ENCODE peak calls at places on chromosomes 7 and 10, in four cellular contexts. Z is colonic mucosa; R is CD4-positive, CD25-positive, alpha-beta regulatory T cell; M is ovary. Y is an unnamed sample.
A peak's percentile ranks its signal among the peaks of the same experiment; 100 is the strongest.

GRCh38 chr7:136179829-136180721 is 202.9 kb upstream of the MTPN start:
- DNase-seq in M (no peak), Z (no peak), R (no peak), Y (no peak)

GRCh38 chr10:97800474-97800873 is 28.7 kb upstream of the SFRP5 start:
- DNase-seq in Z (no peak), M (no peak), R (no peak), Y (no peak)

GRCh38 chr10:37801557-37801956 is 55.9 kb downstream of the ZNF248 start:
- DNase-seq in Z (no peak), M (no peak), R (no peak), Y (no peak)

GRCh38 chr10:30420266-30420665 is 13.7 kb upstream of the MAP3K8 start:
- DNase-seq in R (no peak), M (no peak), Z (no peak), Y (no peak)

GRCh38 chr7:7122033-7122478 is 60.3 kb upstream of the C1GALT1 start:
- DNase-seq in M (no peak), Z (no peak), R (no peak), Y (no peak)

GRCh38 chr7:110718514-110719205 is 372.3 kb upstream of the LRRN3 start:
- DNase-seq in M (no peak), Z (no peak), R (no peak), Y (no peak)

GRCh38 chr7:140349172-140349771 is 49.1 kb downstream of the SLC37A3 start:
- DNase-seq in R (no peak), M (no peak), Z (no peak), Y (no peak)

GRCh38 chr10:10259013-10259412 is 758.7 kb upstream of the CELF2 start:
- DNase-seq in Z (no peak), R (no peak), M (no peak), Y (no peak)

GRCh38 chr7:37832194-37832593 is 16.2 kb upstream of the NME8 start:
- DNase-seq in M (peak; percentile 81), Z (peak; percentile 64), R (no peak), Y (no peak)

GRCh38 chr10:104435822-104436221 is 82.2 kb downstream of the CFAP58 start:
- DNase-seq in Z (no peak), R (no peak), M (no peak), Y (no peak)

GRCh38 chr10:110522365-110522988 is 24.8 kb downstream of the DUSP5 start:
- DNase-seq in R (no peak), Z (no peak), M (no peak), Y (no peak)

GRCh38 chr10:87960230-87960629 is 96.8 kb downstream of the PTEN start:
- DNase-seq in M (no peak), R (no peak), Z (no peak), Y (no peak)

GRCh38 chr7:6165075-6165474 is 107.3 kb downstream of the CYTH3 start:
- DNase-seq in Z (no peak), M (no peak), R (no peak), Y (no peak)

DNA sequence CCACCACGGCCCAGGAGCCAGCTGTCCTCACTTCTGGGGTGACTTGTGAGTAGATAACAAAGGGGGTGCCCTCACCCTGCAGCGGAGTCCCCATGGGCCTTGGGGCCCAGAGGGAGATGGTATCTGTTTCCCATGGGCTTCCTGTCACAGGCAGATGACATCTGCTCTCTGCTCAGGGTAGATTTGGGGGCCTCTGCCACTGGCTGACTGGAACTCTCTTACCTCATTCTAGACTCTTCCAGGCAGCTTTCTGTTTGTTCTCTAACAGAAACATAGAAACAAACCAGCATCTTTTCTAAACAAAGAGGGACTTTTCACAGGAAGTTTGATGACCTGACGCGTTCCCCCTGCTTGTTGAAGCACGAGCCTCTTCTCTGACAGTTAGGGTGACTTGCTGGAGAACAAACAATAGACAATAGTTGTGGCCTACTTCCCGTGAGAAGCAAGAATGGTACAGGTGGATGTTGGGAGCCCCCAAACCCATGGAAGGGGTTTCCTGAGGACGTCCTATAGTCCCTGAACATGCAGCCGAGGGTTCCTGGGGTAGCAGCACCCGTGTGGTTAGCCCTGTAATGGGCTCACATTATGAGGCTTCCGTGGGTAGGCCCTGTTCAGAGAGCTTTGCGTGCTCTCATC is 61.6 kb downstream of the GRK5 start:
- DNase-seq in M (no peak), R (peak; percentile 70), Z (no peak), Y (no peak)
- H3K27ac ChIP-seq in M (peak overlapping the region; percentile 44), R (peak overlapping the region; percentile 92), Z (peak overlapping the region; percentile 60), Y (no peak overlapping the region)

GRCh38 chr10:131749767-131750142 is 151.1 kb upstream of the PPP2R2D start:
- DNase-seq in R (no peak), Z (no peak), M (no peak), Y (no peak)
- H3K27ac ChIP-seq in R (no peak overlapping the region), Z (no peak overlapping the region), M (no peak overlapping the region), Y (no peak overlapping the region)

GRCh38 chr10:91626936-91627335 is 5.9 kb downstream of the PPP1R3C start:
- DNase-seq in Z (no peak), R (no peak), M (no peak), Y (no peak)
- H3K27ac ChIP-seq in Z (no peak overlapping the region), R (no peak overlapping the region), M (no peak overlapping the region), Y (no peak overlapping the region)

DNA sequence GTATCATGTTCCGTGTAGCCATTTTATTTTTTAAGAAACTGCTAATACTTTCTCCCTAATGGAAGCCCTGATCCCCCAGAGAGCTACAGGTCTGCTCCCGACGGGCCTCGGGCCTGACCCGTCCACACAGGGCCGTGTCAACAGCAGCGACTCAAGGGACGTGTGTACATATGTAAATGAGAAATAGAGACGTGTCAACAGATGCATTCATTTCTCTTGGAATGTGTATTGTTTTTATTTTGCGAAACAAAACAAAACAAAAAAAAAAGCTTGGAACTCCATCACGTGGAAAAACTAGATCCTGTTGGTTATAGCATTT is 31.7 kb upstream of the PPIF start:
- DNase-seq in Z (no peak), R (no peak), M (no peak), Y (no peak)
- H3K27ac ChIP-seq in Z (no peak overlapping the region), R (no peak overlapping the region), M (no peak overlapping the region), Y (no peak overlapping the region)

GRCh38 chr7:124120911-124121310 is 88.0 kb upstream of the TMEM229A start:
- DNase-seq in R (no peak), M (no peak), Z (no peak), Y (no peak)

GRCh38 chr7:124124201-124124600 is 91.3 kb upstream of the TMEM229A start:
- DNase-seq in M (no peak), R (no peak), Z (no peak), Y (no peak)
- H3K27ac ChIP-seq in M (no peak overlapping the region), R (no peak overlapping the region), Z (no peak overlapping the region), Y (no peak overlapping the region)

GRCh38 chr7:94059747-94060146 is 55.6 kb upstream of the BET1 start:
- DNase-seq in M (no peak), R (no peak), Z (no peak), Y (no peak)

GRCh38 chr7:94061316-94061715 is 57.2 kb upstream of the BET1 start:
- DNase-seq in R (no peak), Z (no peak), M (no peak), Y (no peak)

GRCh38 chr7:94057955-94058354 is 53.8 kb upstream of the BET1 start:
- DNase-seq in M (no peak), R (no peak), Z (no peak), Y (no peak)

GRCh38 chr7:94062372-94062771 is 58.2 kb upstream of the BET1 start:
- DNase-seq in R (no peak), Z (no peak), M (no peak), Y (no peak)

DNA sequence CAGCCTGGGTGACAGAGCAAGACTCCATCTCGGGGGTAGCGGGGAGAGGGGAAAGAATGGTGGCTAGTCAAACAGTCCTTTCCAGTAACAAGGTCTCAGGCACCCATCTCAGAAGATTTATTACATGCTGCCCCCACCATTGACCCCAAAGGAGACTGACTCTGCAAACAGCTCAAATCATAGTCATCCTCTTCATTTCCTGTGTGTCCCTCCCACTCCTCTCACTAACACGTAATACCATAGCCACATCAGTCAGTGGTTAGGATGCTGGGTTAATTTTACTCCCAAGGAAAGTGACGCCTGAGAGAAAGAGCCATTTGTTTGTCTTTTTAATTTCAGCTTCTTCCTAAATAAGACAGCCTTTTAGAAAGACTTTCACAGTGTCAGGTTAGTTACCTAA is 56.6 kb upstream of the BET1 start:
- DNase-seq in M (no peak), R (no peak), Z (no peak), Y (no peak)
- H3K27ac ChIP-seq in M (no peak overlapping the region), R (no peak overlapping the region), Z (no peak overlapping the region), Y (peak overlapping the region; percentile 12)

DNA sequence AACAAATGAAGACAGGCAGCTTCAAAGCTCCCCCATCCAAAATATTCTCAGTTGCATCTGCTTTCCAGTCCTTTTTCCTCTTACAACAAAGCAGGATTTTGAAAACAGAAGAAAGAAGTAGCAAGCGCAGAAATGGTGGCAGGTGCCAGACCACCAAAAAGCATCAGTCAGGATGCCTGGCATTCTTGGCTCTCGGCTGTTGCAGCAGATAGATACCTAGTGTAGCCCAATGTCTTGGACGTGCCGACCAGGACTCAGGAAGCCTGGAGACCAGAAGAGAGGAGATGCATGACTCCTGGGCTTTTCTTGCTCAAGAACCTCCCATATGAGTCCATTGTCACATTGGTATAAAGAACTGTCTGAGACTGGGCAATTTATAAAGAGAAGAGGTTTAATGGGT is 115.2 kb downstream of the RAB18 start:
- DNase-seq in R (no peak), Z (no peak), M (no peak), Y (no peak)
- H3K27ac ChIP-seq in R (no peak overlapping the region), Z (no peak overlapping the region), M (no peak overlapping the region), Y (no peak overlapping the region)

DNA sequence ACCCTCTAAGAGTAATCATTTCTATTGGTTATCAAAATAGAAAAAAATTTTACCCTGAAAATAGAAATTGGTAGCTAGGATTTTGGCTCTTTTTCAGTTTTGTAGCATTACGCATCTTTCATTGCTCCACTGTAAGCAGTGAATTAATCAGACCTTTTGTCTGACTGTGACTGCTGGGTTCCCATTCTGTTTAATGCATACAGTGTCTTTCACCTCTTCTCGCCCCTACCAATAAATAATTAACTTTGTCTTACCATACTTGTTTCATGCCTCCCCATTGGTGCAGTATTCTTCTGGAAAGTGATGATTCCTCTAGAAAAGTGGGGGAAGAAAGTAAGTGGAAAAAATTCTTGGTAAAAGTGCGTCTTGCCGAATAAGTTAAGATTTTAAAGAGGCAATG is 73.2 kb downstream of the AP3M1 start:
- DNase-seq in R (no peak), Z (no peak), M (no peak), Y (no peak)
- H3K27ac ChIP-seq in R (no peak overlapping the region), Z (no peak overlapping the region), M (no peak overlapping the region), Y (no peak overlapping the region)

DNA sequence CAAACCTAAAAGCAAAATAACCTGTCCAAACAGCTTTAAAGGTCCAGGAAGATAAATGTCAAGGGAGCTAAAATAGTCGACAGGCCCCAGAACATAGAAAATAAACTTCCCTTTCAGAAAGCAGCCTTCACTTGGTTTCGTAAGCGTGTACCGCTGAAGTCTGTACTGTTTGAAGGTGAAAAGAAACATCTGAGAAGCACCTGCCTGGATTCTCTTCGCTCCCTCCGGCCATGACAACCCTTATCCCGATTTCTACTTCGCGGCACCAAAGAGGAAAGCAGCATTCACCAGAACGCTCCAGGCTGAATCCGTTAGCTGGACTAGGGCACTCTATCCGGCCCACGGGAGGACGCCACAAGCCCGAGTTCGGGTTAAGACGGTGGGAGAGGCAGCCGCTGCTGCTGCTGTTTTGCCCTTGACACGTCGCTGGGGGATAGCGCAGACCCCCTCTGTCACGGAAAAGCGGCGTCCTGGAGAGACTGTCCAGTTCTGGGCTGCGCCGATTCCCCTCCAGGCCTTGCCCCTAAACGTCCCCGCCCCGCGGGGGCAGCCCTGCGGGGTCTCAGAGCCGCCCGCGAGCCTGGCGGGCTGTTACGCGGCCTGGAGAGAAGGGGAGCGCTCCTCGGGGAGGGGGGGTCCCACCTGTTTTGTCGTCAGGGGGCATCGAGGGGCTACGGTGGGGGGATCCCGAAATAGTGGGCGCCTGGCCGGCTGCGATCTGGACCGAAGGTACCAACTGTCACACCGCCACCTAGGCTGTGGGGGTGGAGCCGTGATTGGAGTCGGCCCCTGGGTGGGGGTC is 1.1 kb downstream of the SGMS1 start:
- DNase-seq in R (peak; percentile 19), Z (peak; percentile 63), M (peak; percentile 74), Y (no peak)
- H3K27ac ChIP-seq in R (peak overlapping the region; percentile 100), Z (peak overlapping the region; percentile 100), M (peak overlapping the region; percentile 100), Y (peak overlapping the region; percentile 95)